ENCODE peak calls at places on chromosomes 6 and 20, in ten cellular contexts. T is H1, L is mucosa of descending colon, B is heart left ventricle, K is thoracic aorta, H is fibroblast of mammary gland, C is AG04450, V is osteoblast, M is HFFc6, N is adrenal gland. X is an unnamed sample.

GRCh38 chr6:149211046-149211571 is 106.4 kb upstream of the TAB2 start:
- DNase-seq in V (no peak), T (no peak), K (no peak), B (no peak), C (no peak), L (no peak), H (peak; percentile 57), M (peak; percentile 25), N (no peak), X (no peak)

GRCh38 chr6:16130437-16130891 is 1.6 kb downstream of the MYLIP start:
- DNase-seq in L (no peak), K (no peak), M (no peak), T (no peak), B (no peak), C (no peak), H (no peak), N (no peak), V (no peak), X (peak; percentile 13)

GRCh38 chr20:36824142-36824940 is 50.8 kb upstream of the DSN1 start:
- DNase-seq in B (no peak), C (no peak), H (no peak), T (no peak), N (no peak), V (peak; percentile 78), M (no peak), K (no peak), L (no peak), X (peak; percentile 47)

GRCh38 chr6:155084431-155085123 is 89.5 kb downstream of the TIAM2 start:
- DNase-seq in N (no peak), C (no peak), K (no peak), B (no peak), L (no peak), H (peak; percentile 32), V (no peak), T (no peak), M (peak; percentile 35), X (peak; percentile 39)

GRCh38 chr20:38536310-38536709 is 44.7 kb upstream of the ADIG start:
- DNase-seq in V (no peak), C (no peak), H (peak; percentile 76), K (no peak), T (no peak), N (no peak), M (peak; percentile 78), L (no peak), B (no peak), X (peak; percentile 9)

GRCh38 chr6:8589941-8590676 is 154.8 kb upstream of the SLC35B3 start:
- DNase-seq in N (no peak), C (no peak), T (peak; percentile 50), V (no peak), L (no peak), H (no peak), M (no peak), B (no peak), K (no peak), X (no peak)

GRCh38 chr6:158460602-158461092 is 99.2 kb upstream of the TMEM181 start:
- DNase-seq in T (no peak), V (no peak), M (peak; percentile 65), N (no peak), K (no peak), L (no peak), B (no peak), C (no peak), H (peak; percentile 74), X (peak; percentile 67)

GRCh38 chr6:75791881-75792280 is 42.8 kb downstream of the MYO6 start:
- DNase-seq in M (no peak), C (no peak), L (no peak), T (no peak), B (no peak), V (no peak), N (no peak), H (peak; percentile 16), K (no peak), X (peak; percentile 12)

GRCh38 chr6:149130093-149130872 is 187.2 kb upstream of the TAB2 start:
- DNase-seq in N (no peak), C (no peak), B (no peak), M (no peak), L (no peak), H (peak; percentile 9), K (no peak), V (no peak), T (no peak), X (peak; percentile 22)

GRCh38 chr6:39425346-39426056 is 103.0 kb upstream of the KCNK16 start:
- DNase-seq in T (no peak), B (no peak), V (peak; percentile 44), L (no peak), H (no peak), M (no peak), K (no peak), C (no peak), N (no peak), X (no peak)

GRCh38 chr6:135324531-135324930 is 143.4 kb downstream of the MYB start:
- DNase-seq in L (no peak), H (no peak), K (no peak), V (no peak), N (no peak), B (no peak), T (no peak), M (no peak), C (no peak), X (no peak)

GRCh38 chr6:40588480-40588879 is 1.3 kb upstream of the LRFN2 start:
- DNase-seq in K (no peak), N (no peak), V (no peak), T (no peak), L (no peak), B (no peak), H (no peak), M (no peak), C (no peak), X (no peak)

GRCh38 chr6:40587240-40588069 is at the start of gene LRFN2:
- DNase-seq in C (peak; percentile 16), V (peak; percentile 97), N (peak; percentile 72), T (peak; percentile 93), B (peak; percentile 83), H (peak; percentile 56), K (no peak), M (peak; percentile 49), L (peak; percentile 75), X (peak; percentile 49)

GRCh38 chr6:40586369-40586768 is 795 bp downstream of the LRFN2 start:
- DNase-seq in T (peak; percentile 67), K (no peak), M (no peak), C (no peak), H (no peak), B (no peak), L (no peak), V (no peak), N (no peak), X (no peak)

GRCh38 chr6:40586800-40587201 is 363 bp downstream of the LRFN2 start:
- DNase-seq in T (peak; percentile 52), L (no peak), K (no peak), M (no peak), C (no peak), H (no peak), B (peak; percentile 59), N (peak; percentile 23), V (no peak), X (no peak)

GRCh38 chr6:40588070-40588384 is 863 bp upstream of the LRFN2 start:
- DNase-seq in V (no peak), N (no peak), T (no peak), B (no peak), M (no peak), L (no peak), H (no peak), K (no peak), C (no peak), X (no peak)
- TF ChIP-seq CTCF in V (no peak), N (peak; percentile 3), T (no peak), B (no peak), M (peak; percentile 6), L (peak; percentile 7), H (no peak), K (no peak), C (no peak), X (peak; percentile 13)

GRCh38 chr6:5813625-5814027 is 193.1 kb downstream of the NRN1 start:
- DNase-seq in H (no peak), K (no peak), C (no peak), B (no peak), N (no peak), T (no peak), L (no peak), M (no peak), V (no peak), X (no peak)
- TF ChIP-seq CTCF in H (no peak), K (no peak), C (no peak), B (no peak), N (no peak), T (no peak), L (no peak), M (no peak), V (no peak), X (no peak)

DNA sequence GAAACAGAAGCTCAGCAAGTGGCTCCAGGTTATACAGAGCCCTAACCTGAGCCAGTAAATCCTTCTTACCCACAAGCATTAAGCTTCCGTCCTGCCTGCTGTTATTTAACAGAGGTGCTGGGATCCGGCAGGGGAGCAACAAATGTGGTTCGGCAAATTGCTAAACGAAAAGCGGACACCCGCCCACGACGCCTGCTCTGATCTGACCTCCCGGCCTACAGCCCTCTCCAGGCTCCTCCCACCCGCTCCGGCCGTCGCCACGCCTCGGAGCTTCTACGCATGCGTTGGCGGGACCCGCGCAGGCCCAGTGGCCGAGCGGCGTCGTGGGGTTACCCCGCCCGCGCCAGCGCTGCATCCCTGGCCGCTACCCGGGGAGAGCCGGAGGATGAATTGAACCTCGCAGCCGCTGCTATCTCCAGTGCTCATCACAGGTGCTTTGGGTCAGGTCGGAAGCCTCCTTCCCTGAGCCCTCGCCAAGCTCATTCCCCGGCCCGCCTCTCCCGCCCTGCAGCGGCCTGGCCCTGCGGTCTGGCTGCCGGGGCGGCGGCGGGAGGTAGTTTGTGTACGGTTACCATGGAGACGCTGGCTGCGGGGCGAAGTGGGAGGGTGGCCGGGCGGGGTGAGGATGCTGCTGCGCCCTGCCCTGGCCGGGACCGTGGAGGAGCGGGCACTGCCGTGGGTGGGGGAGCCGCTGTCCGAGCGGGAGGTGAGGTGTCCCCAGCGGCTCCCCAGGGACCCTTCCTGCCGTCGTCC is at the start of gene ARMC2:
- DNase-seq in V (peak; percentile 98), B (peak; percentile 99), M (peak; percentile 84), N (peak; percentile 93), H (peak; percentile 83), T (peak; percentile 98), C (peak; percentile 44), L (peak; percentile 95), K (peak; percentile 79), X (peak; percentile 87)
- TF ChIP-seq CTCF in V (no peak), B (peak; percentile 14), M (no peak), N (no peak), H (no peak), T (no peak), C (no peak), L (no peak), K (no peak), X (no peak)

DNA sequence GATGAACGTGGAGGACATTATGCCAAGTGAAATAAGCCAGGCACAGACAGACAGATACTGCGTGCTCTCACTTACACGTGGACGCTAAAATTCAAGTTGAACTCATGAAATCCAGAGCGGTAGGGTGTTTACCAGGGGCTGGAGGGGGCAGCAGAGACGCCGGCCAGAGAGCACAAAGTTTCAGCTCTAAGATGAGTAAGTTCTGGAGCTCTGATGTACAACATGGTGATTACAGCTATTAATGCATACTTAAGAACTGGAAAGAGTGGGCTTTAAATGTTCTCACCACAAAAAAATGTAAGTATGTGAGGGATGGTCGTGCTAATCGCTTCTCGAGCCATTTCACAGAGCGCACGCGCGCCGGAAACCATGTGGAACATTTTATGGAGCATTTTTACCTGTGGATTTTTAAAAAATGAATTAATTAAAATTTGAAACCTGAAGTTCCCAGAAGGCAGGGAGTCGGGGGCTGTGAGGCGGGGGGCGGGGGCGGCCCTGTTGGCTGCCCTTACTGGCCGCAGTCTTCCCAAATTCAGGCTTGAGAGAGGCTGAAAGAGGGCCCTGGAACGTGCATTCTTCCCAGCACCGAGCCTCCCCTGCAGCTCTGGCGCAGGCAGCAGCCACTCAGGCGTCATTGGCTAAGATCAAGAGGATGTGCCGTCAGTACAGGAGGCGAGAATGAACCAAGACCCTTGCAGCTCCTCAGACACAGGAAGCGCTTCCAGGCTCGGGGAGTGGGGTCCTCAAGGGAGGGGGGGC is 8.6 kb upstream of the SLCO4A1 start:
- DNase-seq in K (no peak), H (peak; percentile 12), N (no peak), C (no peak), B (peak; percentile 9), M (no peak), L (peak; percentile 26), T (no peak), V (no peak), X (no peak)
- TF ChIP-seq CTCF in K (no peak), H (no peak), N (no peak), C (no peak), B (no peak), M (no peak), L (no peak), T (no peak), V (no peak), X (no peak)

X was measured in astrocyte of the spinal cord.